ENCODE peak calls at places on chromosomes 7 and 10, in nine cellular contexts. One of them, this sample, is unnamed.
A peak's percentile ranks its signal among the peaks of the same experiment; 100 is the strongest.

GRCh38 chr7:156043435-156044123 is 231.3 kb upstream of the SHH start:
- DNase-seq in PC-3: no peak
- DNase-seq in OCI-LY7: no peak
- DNase-seq in GM23248: no peak
- DNase-seq in HCT116: no peak
- DNase-seq in hepatocyte: no peak
- DNase-seq in MM.1S: no peak
- DNase-seq in SK-N-SH: no peak
- DNase-seq in neural progenitor cell: no peak
- DNase-seq in this sample: no peak

GRCh38 chr10:103548006-103548405 is 54.5 kb downstream of the NEURL1 start:
- DNase-seq in PC-3: no peak
- DNase-seq in OCI-LY7: peak; percentile 61
- DNase-seq in GM23248: no peak
- DNase-seq in HCT116: no peak
- DNase-seq in hepatocyte: no peak
- DNase-seq in MM.1S: no peak
- DNase-seq in SK-N-SH: no peak
- DNase-seq in neural progenitor cell: no peak
- DNase-seq in this sample: no peak

GRCh38 chr10:70671619-70672164 is 614 bp upstream of the ADAMTS14 start:
- DNase-seq in PC-3: no peak
- DNase-seq in OCI-LY7: no peak
- DNase-seq in GM23248: no peak
- DNase-seq in HCT116: no peak
- DNase-seq in hepatocyte: no peak
- DNase-seq in MM.1S: no peak
- DNase-seq in SK-N-SH: no peak
- DNase-seq in neural progenitor cell: no peak
- DNase-seq in this sample: no peak

GRCh38 chr10:69860290-69860689 is 58.6 kb downstream of the COL13A1 start:
- DNase-seq in PC-3: no peak
- DNase-seq in OCI-LY7: no peak
- DNase-seq in GM23248: no peak
- DNase-seq in HCT116: no peak
- DNase-seq in hepatocyte: no peak
- DNase-seq in MM.1S: no peak
- DNase-seq in SK-N-SH: no peak
- DNase-seq in neural progenitor cell: no peak
- DNase-seq in this sample: no peak

GRCh38 chr7:82164813-82165212 is 278.8 kb downstream of the CACNA2D1 start:
- DNase-seq in PC-3: peak; percentile 58
- DNase-seq in OCI-LY7: no peak
- DNase-seq in GM23248: peak; percentile 84
- DNase-seq in HCT116: no peak
- DNase-seq in hepatocyte: peak; percentile 6
- DNase-seq in MM.1S: no peak
- DNase-seq in SK-N-SH: peak; percentile 21
- DNase-seq in neural progenitor cell: peak; percentile 25
- DNase-seq in this sample: peak; percentile 33

GRCh38 chr7:151700621-151701185 is 176.2 kb downstream of the PRKAG2 start:
- DNase-seq in PC-3: no peak
- DNase-seq in OCI-LY7: no peak
- DNase-seq in GM23248: peak; percentile 84
- DNase-seq in HCT116: no peak
- DNase-seq in hepatocyte: no peak
- DNase-seq in MM.1S: no peak
- DNase-seq in SK-N-SH: no peak
- DNase-seq in neural progenitor cell: no peak
- DNase-seq in this sample: no peak

GRCh38 chr7:1410992-1411391 is 48.3 kb downstream of the MICALL2 start:
- DNase-seq in PC-3: no peak
- DNase-seq in OCI-LY7: no peak
- DNase-seq in GM23248: no peak
- DNase-seq in HCT116: no peak
- DNase-seq in hepatocyte: no peak
- DNase-seq in MM.1S: no peak
- DNase-seq in SK-N-SH: peak; percentile 58
- DNase-seq in neural progenitor cell: no peak
- DNase-seq in this sample: no peak

GRCh38 chr10:31851216-31851615 is 77.4 kb downstream of the ARHGAP12 start:
- DNase-seq in PC-3: no peak
- DNase-seq in OCI-LY7: no peak
- DNase-seq in GM23248: no peak
- DNase-seq in HCT116: no peak
- DNase-seq in hepatocyte: no peak
- DNase-seq in MM.1S: no peak
- DNase-seq in SK-N-SH: no peak
- DNase-seq in neural progenitor cell: no peak
- DNase-seq in this sample: no peak

GRCh38 chr10:31020128-31020527 is 11.5 kb downstream of the ZNF438 start:
- DNase-seq in PC-3: no peak
- DNase-seq in OCI-LY7: no peak
- DNase-seq in GM23248: no peak
- DNase-seq in HCT116: no peak
- DNase-seq in hepatocyte: no peak
- DNase-seq in MM.1S: no peak
- DNase-seq in SK-N-SH: no peak
- DNase-seq in neural progenitor cell: no peak
- DNase-seq in this sample: no peak

GRCh38 chr10:26361351-26361750 is 76.8 kb upstream of the APBB1IP start:
- DNase-seq in PC-3: no peak
- DNase-seq in OCI-LY7: no peak
- DNase-seq in GM23248: no peak
- DNase-seq in HCT116: no peak
- DNase-seq in hepatocyte: no peak
- DNase-seq in MM.1S: no peak
- DNase-seq in SK-N-SH: no peak
- DNase-seq in neural progenitor cell: no peak
- DNase-seq in this sample: no peak

GRCh38 chr10:6840766-6841165 is 260.7 kb upstream of the PRKCQ start:
- DNase-seq in PC-3: no peak
- DNase-seq in OCI-LY7: no peak
- DNase-seq in GM23248: peak; percentile 73
- DNase-seq in HCT116: no peak
- DNase-seq in hepatocyte: no peak
- DNase-seq in MM.1S: no peak
- DNase-seq in SK-N-SH: no peak
- DNase-seq in neural progenitor cell: no peak
- DNase-seq in this sample: no peak

GRCh38 chr7:3215624-3216585 is 85.1 kb upstream of the SDK1 start:
- DNase-seq in PC-3: peak; percentile 55
- DNase-seq in OCI-LY7: no peak
- DNase-seq in GM23248: no peak
- DNase-seq in HCT116: no peak
- DNase-seq in hepatocyte: no peak
- DNase-seq in MM.1S: no peak
- DNase-seq in SK-N-SH: no peak
- DNase-seq in neural progenitor cell: no peak
- DNase-seq in this sample: no peak

GRCh38 chr7:3218561-3219225 is 82.4 kb upstream of the SDK1 start:
- DNase-seq in PC-3: no peak
- DNase-seq in OCI-LY7: no peak
- DNase-seq in GM23248: no peak
- DNase-seq in HCT116: no peak
- DNase-seq in hepatocyte: no peak
- DNase-seq in MM.1S: no peak
- DNase-seq in SK-N-SH: no peak
- DNase-seq in neural progenitor cell: peak; percentile 12
- DNase-seq in this sample: no peak

GRCh38 chr7:3214090-3214413 is 87.0 kb upstream of the SDK1 start:
- DNase-seq in PC-3: no peak
- DNase-seq in OCI-LY7: no peak
- DNase-seq in GM23248: no peak
- DNase-seq in HCT116: no peak
- DNase-seq in hepatocyte: no peak
- DNase-seq in MM.1S: no peak
- DNase-seq in SK-N-SH: no peak
- DNase-seq in neural progenitor cell: no peak
- DNase-seq in this sample: no peak

GRCh38 chr7:3217166-3217565 is 83.9 kb upstream of the SDK1 start:
- DNase-seq in PC-3: peak; percentile 10
- DNase-seq in OCI-LY7: no peak
- DNase-seq in GM23248: no peak
- DNase-seq in HCT116: no peak
- DNase-seq in hepatocyte: peak; percentile 38
- DNase-seq in MM.1S: no peak
- DNase-seq in SK-N-SH: no peak
- DNase-seq in neural progenitor cell: no peak
- DNase-seq in this sample: no peak
- TF ChIP-seq EZH2phosphoT487 in PC-3: no peak
- TF ChIP-seq EZH2phosphoT487 in OCI-LY7: no peak
- TF ChIP-seq EZH2phosphoT487 in GM23248: no peak
- TF ChIP-seq EZH2phosphoT487 in HCT116: no peak
- TF ChIP-seq EZH2phosphoT487 in hepatocyte: no peak
- TF ChIP-seq EZH2phosphoT487 in MM.1S: no peak
- TF ChIP-seq EZH2phosphoT487 in SK-N-SH: no peak
- TF ChIP-seq EZH2phosphoT487 in neural progenitor cell: no peak
- TF ChIP-seq EZH2phosphoT487 in this sample: no peak

GRCh38 chr10:8332730-8333111 is 278.2 kb downstream of the GATA3 start:
- DNase-seq in PC-3: no peak
- DNase-seq in OCI-LY7: no peak
- DNase-seq in GM23248: no peak
- DNase-seq in HCT116: no peak
- DNase-seq in hepatocyte: no peak
- DNase-seq in MM.1S: no peak
- DNase-seq in SK-N-SH: no peak
- DNase-seq in neural progenitor cell: no peak
- DNase-seq in this sample: no peak

GRCh38 chr10:8326702-8327423 is 272.4 kb downstream of the GATA3 start:
- DNase-seq in PC-3: peak; percentile 43
- DNase-seq in OCI-LY7: no peak
- DNase-seq in GM23248: no peak
- DNase-seq in HCT116: no peak
- DNase-seq in hepatocyte: no peak
- DNase-seq in MM.1S: no peak
- DNase-seq in SK-N-SH: no peak
- DNase-seq in neural progenitor cell: no peak
- DNase-seq in this sample: no peak

GRCh38 chr10:8334631-8335030 is 280.1 kb downstream of the GATA3 start:
- DNase-seq in PC-3: no peak
- DNase-seq in OCI-LY7: no peak
- DNase-seq in GM23248: no peak
- DNase-seq in HCT116: no peak
- DNase-seq in hepatocyte: no peak
- DNase-seq in MM.1S: no peak
- DNase-seq in SK-N-SH: no peak
- DNase-seq in neural progenitor cell: no peak
- DNase-seq in this sample: no peak

GRCh38 chr10:8331896-8332729 is 277.6 kb downstream of the GATA3 start:
- DNase-seq in PC-3: peak; percentile 41
- DNase-seq in OCI-LY7: no peak
- DNase-seq in GM23248: peak; percentile 54
- DNase-seq in HCT116: no peak
- DNase-seq in hepatocyte: peak; percentile 63
- DNase-seq in MM.1S: peak; percentile 97
- DNase-seq in SK-N-SH: peak; percentile 85
- DNase-seq in neural progenitor cell: peak; percentile 57
- DNase-seq in this sample: peak; percentile 64

DNA sequence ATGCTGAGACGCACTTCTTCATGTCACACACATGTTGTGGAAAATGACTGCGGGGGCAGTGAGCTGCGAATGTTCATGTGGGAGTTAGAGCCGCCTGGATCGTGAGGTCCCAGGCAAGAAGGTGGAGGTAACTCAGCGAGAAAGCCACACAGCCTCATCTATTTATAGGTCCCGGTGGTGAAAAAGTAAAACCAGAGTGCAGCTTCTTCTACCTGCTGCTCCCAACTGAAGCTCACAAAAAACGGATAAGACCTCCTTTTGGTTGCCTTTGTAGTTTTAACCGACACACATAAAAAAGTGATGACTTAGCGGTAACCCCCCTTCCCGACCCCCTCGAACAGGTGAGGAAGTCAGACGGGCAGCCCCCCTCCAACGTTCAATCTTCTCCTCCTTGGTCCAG is 276.9 kb downstream of the GATA3 start:
- DNase-seq in PC-3: no peak
- DNase-seq in OCI-LY7: no peak
- DNase-seq in GM23248: no peak
- DNase-seq in HCT116: no peak
- DNase-seq in hepatocyte: no peak
- DNase-seq in MM.1S: no peak
- DNase-seq in SK-N-SH: no peak
- DNase-seq in neural progenitor cell: no peak
- DNase-seq in this sample: no peak
- TF ChIP-seq EZH2phosphoT487 in PC-3: no peak
- TF ChIP-seq EZH2phosphoT487 in OCI-LY7: no peak
- TF ChIP-seq EZH2phosphoT487 in GM23248: no peak
- TF ChIP-seq EZH2phosphoT487 in HCT116: no peak
- TF ChIP-seq EZH2phosphoT487 in hepatocyte: no peak
- TF ChIP-seq EZH2phosphoT487 in MM.1S: no peak
- TF ChIP-seq EZH2phosphoT487 in SK-N-SH: no peak
- TF ChIP-seq EZH2phosphoT487 in neural progenitor cell: no peak
- TF ChIP-seq EZH2phosphoT487 in this sample: no peak

GRCh38 chr7:144818516-144818915 is 17.3 kb downstream of the TPK1 start:
- DNase-seq in PC-3: no peak
- DNase-seq in OCI-LY7: peak; percentile 30
- DNase-seq in GM23248: no peak
- DNase-seq in HCT116: no peak
- DNase-seq in hepatocyte: no peak
- DNase-seq in MM.1S: peak; percentile 85
- DNase-seq in SK-N-SH: no peak
- DNase-seq in neural progenitor cell: no peak
- DNase-seq in this sample: no peak
- TF ChIP-seq EZH2phosphoT487 in PC-3: no peak
- TF ChIP-seq EZH2phosphoT487 in OCI-LY7: no peak
- TF ChIP-seq EZH2phosphoT487 in GM23248: no peak
- TF ChIP-seq EZH2phosphoT487 in HCT116: no peak
- TF ChIP-seq EZH2phosphoT487 in hepatocyte: no peak
- TF ChIP-seq EZH2phosphoT487 in MM.1S: no peak
- TF ChIP-seq EZH2phosphoT487 in SK-N-SH: no peak
- TF ChIP-seq EZH2phosphoT487 in neural progenitor cell: no peak
- TF ChIP-seq EZH2phosphoT487 in this sample: no peak

GRCh38 chr7:134086998-134087735 is 40.0 kb upstream of the LRGUK start:
- DNase-seq in PC-3: no peak
- DNase-seq in OCI-LY7: no peak
- DNase-seq in GM23248: no peak
- DNase-seq in HCT116: no peak
- DNase-seq in hepatocyte: no peak
- DNase-seq in MM.1S: no peak
- DNase-seq in SK-N-SH: no peak
- DNase-seq in neural progenitor cell: no peak
- DNase-seq in this sample: no peak

GRCh38 chr7:134085315-134085714 is 41.8 kb upstream of the LRGUK start:
- DNase-seq in PC-3: peak; percentile 0
- DNase-seq in OCI-LY7: no peak
- DNase-seq in GM23248: no peak
- DNase-seq in HCT116: no peak
- DNase-seq in hepatocyte: no peak
- DNase-seq in MM.1S: no peak
- DNase-seq in SK-N-SH: no peak
- DNase-seq in neural progenitor cell: no peak
- DNase-seq in this sample: no peak

GRCh38 chr7:134081695-134082094 is 45.4 kb upstream of the LRGUK start:
- DNase-seq in PC-3: no peak
- DNase-seq in OCI-LY7: no peak
- DNase-seq in GM23248: no peak
- DNase-seq in HCT116: no peak
- DNase-seq in hepatocyte: no peak
- DNase-seq in MM.1S: no peak
- DNase-seq in SK-N-SH: no peak
- DNase-seq in neural progenitor cell: no peak
- DNase-seq in this sample: no peak

GRCh38 chr7:134084488-134085144 is 42.5 kb upstream of the LRGUK start:
- DNase-seq in PC-3: peak; percentile 1
- DNase-seq in OCI-LY7: peak; percentile 79
- DNase-seq in GM23248: peak; percentile 21
- DNase-seq in HCT116: no peak
- DNase-seq in hepatocyte: no peak
- DNase-seq in MM.1S: peak; percentile 72
- DNase-seq in SK-N-SH: no peak
- DNase-seq in neural progenitor cell: no peak
- DNase-seq in this sample: no peak

GRCh38 chr7:134083766-134084487 is 43.2 kb upstream of the LRGUK start:
- DNase-seq in PC-3: peak; percentile 38
- DNase-seq in OCI-LY7: no peak
- DNase-seq in GM23248: peak; percentile 61
- DNase-seq in HCT116: no peak
- DNase-seq in hepatocyte: peak; percentile 36
- DNase-seq in MM.1S: no peak
- DNase-seq in SK-N-SH: no peak
- DNase-seq in neural progenitor cell: no peak
- DNase-seq in this sample: no peak
- TF ChIP-seq EZH2phosphoT487 in PC-3: no peak
- TF ChIP-seq EZH2phosphoT487 in OCI-LY7: no peak
- TF ChIP-seq EZH2phosphoT487 in GM23248: no peak
- TF ChIP-seq EZH2phosphoT487 in HCT116: no peak
- TF ChIP-seq EZH2phosphoT487 in hepatocyte: no peak
- TF ChIP-seq EZH2phosphoT487 in MM.1S: no peak
- TF ChIP-seq EZH2phosphoT487 in SK-N-SH: no peak
- TF ChIP-seq EZH2phosphoT487 in neural progenitor cell: no peak
- TF ChIP-seq EZH2phosphoT487 in this sample: no peak

This sample was measured in GM23338.